ENCODE peak calls at places on chromosomes 4 and X, in six cellular contexts. Z, N, R, K, C and Y are unnamed samples.

GRCh38 chr4:187413564-187414358 is 581.8 kb upstream of the ZFP42 start:
- DNase-seq in Z (no peak), N (no peak), R (no peak), K (no peak), C (no peak), Y (no peak)

GRCh38 chr4:73248821-73249220 is 9.8 kb downstream of the ANKRD17 start:
- DNase-seq in Z (no peak), N (no peak), R (no peak), K (no peak), C (no peak), Y (no peak)

GRCh38 chrX:19544693-19545305 is 29.5 kb upstream of the MAP3K15 start:
- DNase-seq in Z (peak), N (peak), R (peak), K (peak), C (peak), Y (peak)

GRCh38 chr4:182010876-182011275 is 232.3 kb upstream of the TENM3 start:
- DNase-seq in Z (no peak), N (no peak), R (no peak), K (no peak), C (no peak), Y (no peak)

GRCh38 chr4:152079543-152080293 is 318.9 kb upstream of the GATB start:
- DNase-seq in Z (no peak), N (no peak), R (no peak), K (no peak), C (no peak), Y (no peak)

GRCh38 chrX:150478496-150479492 is 89.6 kb upstream of the MTM1 start:
- DNase-seq in Z (no peak), N (no peak), R (no peak), K (no peak), C (no peak), Y (no peak)

GRCh38 chr4:139453041-139453370 is 915 bp upstream of the RAB33B start:
- DNase-seq in Z (peak), N (no peak), R (peak), K (peak), C (no peak), Y (peak)

GRCh38 chr4:13430834-13431568 is 53.1 kb downstream of the RAB28 start:
- DNase-seq in Z (no peak), N (no peak), R (no peak), K (no peak), C (no peak), Y (peak)